ENCODE peak calls at places on chromosomes 5 and 9, in nine cellular contexts. M is neuronal stem cell, Q is hepatocyte, N is breast epithelium, B is sigmoid colon, Z is fibroblast of lung, G is GM23338, L is coronary artery, A is ovary. V is an unnamed sample.

GRCh38 chr5:35780236-35780635 is 76.5 kb upstream of the IL7R start:
- DNase-seq in N (no peak), A (no peak), G (no peak), Z (no peak), M (no peak), Q (no peak), B (no peak), L (no peak), V (no peak)

GRCh38 chr9:70043689-70044449 is at the start of gene MAMDC2:
- DNase-seq in A (peak; percentile 69), Q (peak; percentile 58), G (peak; percentile 73), B (peak; percentile 91), L (peak; percentile 78), N (no peak), Z (peak; percentile 59), M (peak; percentile 62), V (peak; percentile 46)

GRCh38 chr5:58393716-58394115 is 66.2 kb downstream of the PLK2 start:
- DNase-seq in M (no peak), L (no peak), G (no peak), Z (no peak), A (no peak), Q (no peak), B (no peak), N (no peak), V (no peak)

GRCh38 chr5:140018517-140018916 is 24.6 kb downstream of the NRG2 start:
- DNase-seq in Z (no peak), N (no peak), M (no peak), L (no peak), Q (no peak), B (no peak), A (no peak), G (no peak), V (no peak)

GRCh38 chr9:79221084-79221483 is 350.7 kb upstream of the TLE4 start:
- DNase-seq in M (no peak), Z (peak; percentile 97), A (no peak), L (no peak), N (no peak), G (no peak), Q (peak; percentile 52), B (no peak), V (peak; percentile 86)

GRCh38 chr9:129558551-129559505 is 62.1 kb downstream of the C9orf50 start:
- DNase-seq in Z (no peak), Q (peak; percentile 81), G (peak; percentile 83), N (no peak), L (no peak), M (no peak), A (no peak), B (no peak), V (no peak)

GRCh38 chr5:32232441-32233219 is 58.5 kb upstream of the GOLPH3 start:
- DNase-seq in Z (peak; percentile 56), G (peak; percentile 88), M (peak; percentile 46), Q (peak; percentile 74), A (peak; percentile 82), B (peak; percentile 86), L (no peak), N (peak; percentile 86), V (peak; percentile 69)

GRCh38 chr5:68730220-68731010 is 363.4 kb upstream of the SLC30A5 start:
- DNase-seq in A (peak; percentile 41), Z (peak; percentile 87), Q (peak; percentile 62), B (no peak), N (no peak), M (no peak), G (no peak), L (no peak), V (peak; percentile 84)

GRCh38 chr9:14768561-14769234 is 46.2 kb upstream of the CER1 start:
- DNase-seq in L (no peak), B (no peak), A (peak; percentile 18), M (peak; percentile 63), N (no peak), G (peak; percentile 81), Z (peak; percentile 32), Q (peak; percentile 67), V (peak; percentile 76)

GRCh38 chr9:72576087-72576486 is 54.7 kb downstream of the TMC1 start:
- DNase-seq in L (no peak), N (no peak), Q (no peak), A (no peak), G (no peak), B (no peak), M (no peak), Z (no peak), V (no peak)

GRCh38 chr9:72575673-72576072 is 54.3 kb downstream of the TMC1 start:
- DNase-seq in Z (no peak), G (no peak), B (no peak), N (no peak), M (no peak), Q (no peak), A (no peak), L (no peak), V (no peak)

GRCh38 chr9:72579880-72580570 is 58.6 kb downstream of the TMC1 start:
- DNase-seq in Q (peak; percentile 40), L (no peak), B (no peak), Z (peak; percentile 70), N (no peak), M (no peak), G (no peak), A (no peak), V (peak; percentile 64)

GRCh38 chr9:72579190-72579589 is 57.8 kb downstream of the TMC1 start:
- DNase-seq in M (no peak), N (peak; percentile 91), B (no peak), L (peak; percentile 74), G (no peak), Z (peak; percentile 66), A (peak; percentile 54), Q (peak; percentile 41), V (no peak)

DNA sequence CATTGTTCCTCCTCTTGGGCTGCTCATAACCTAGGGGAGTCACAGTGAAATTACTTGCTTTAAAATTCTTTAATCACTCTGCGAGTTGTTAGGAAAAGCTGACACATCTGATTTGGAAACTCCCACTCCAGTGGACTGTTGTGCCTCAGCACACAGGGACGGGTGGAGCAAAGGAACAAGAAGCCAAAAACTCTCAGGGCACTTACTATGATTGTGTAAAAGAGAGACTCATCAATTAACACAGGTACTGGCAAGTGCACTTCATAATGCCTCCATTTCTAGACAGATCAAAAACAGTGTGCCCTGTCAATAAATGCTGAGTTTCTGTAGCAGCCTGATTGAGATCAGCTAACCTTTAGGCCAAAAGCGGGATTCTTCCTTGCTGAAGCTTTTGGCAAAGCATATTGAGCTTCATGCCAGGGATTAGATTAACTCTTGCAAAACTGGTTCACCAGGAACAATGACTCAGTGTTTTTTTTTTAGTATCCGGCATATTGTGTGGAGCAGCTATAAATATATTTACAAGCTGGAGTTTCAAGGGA is 55.9 kb downstream of the TMC1 start:
- DNase-seq in Z (peak; percentile 86), M (no peak), A (peak; percentile 50), N (no peak), Q (peak; percentile 28), G (no peak), B (no peak), L (no peak), V (no peak)
- H3K4me3 ChIP-seq in Z (no peak overlapping the region), M (no peak overlapping the region), A (no peak overlapping the region), N (no peak overlapping the region), Q (no peak overlapping the region), G (no peak overlapping the region), B (no peak overlapping the region), L (peak overlapping the region; percentile 47), V (no peak overlapping the region)

DNA sequence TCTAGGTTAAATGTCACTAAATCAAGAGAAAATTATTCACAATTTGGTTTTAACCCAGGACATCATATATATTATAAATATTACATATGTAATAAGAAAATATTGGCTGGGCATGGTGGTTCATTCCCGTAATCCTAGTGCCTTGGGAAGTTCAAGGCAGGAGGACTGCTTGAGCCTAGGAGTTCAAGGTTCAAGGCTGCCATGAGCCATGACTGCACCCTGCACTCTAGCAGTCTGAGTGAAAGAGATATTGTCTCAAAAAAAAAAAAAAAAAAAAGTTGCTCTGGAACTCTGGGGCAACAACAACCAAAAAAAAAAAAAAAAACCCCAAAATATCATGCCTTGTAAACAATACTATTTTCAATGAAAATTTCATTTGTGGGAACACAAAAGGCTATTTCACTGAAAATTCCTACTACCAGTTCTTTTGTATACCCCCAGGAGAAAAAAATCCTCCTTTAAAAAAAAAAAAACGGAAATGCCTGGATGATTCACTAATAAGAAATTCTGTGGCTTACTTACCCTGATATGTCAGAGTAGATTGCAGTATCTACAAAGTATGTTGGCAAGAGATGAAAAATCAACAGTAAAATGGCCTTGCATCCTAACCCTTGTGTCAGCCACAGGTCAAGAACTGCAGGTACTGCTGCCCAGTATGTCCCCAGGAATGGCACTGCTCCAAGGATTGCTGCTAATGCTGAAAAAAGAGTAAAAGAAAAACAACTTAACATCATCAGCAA is 22.6 kb upstream of the CTNNAL1 start:
- DNase-seq in A (peak; percentile 71), B (no peak), G (no peak), Z (peak; percentile 94), Q (no peak), L (no peak), M (no peak), N (no peak), V (no peak)
- H3K27ac ChIP-seq in A (no peak overlapping the region), B (peak overlapping the region; percentile 31), G (no peak overlapping the region), Z (peak overlapping the region; percentile 67), Q (peak overlapping the region; percentile 1), L (no peak overlapping the region), M (no peak overlapping the region), N (peak overlapping the region; percentile 46), V (peak overlapping the region; percentile 74)

GRCh38 chr5:160448886-160449285 is 27.2 kb downstream of the PTTG1 start:
- DNase-seq in M (no peak), B (no peak), Z (no peak), A (no peak), Q (no peak), G (no peak), L (no peak), N (no peak), V (no peak)

GRCh38 chr5:160442824-160443431 is 21.3 kb downstream of the PTTG1 start:
- DNase-seq in M (no peak), Q (no peak), L (no peak), Z (peak; percentile 25), B (no peak), N (no peak), G (no peak), A (no peak), V (no peak)

GRCh38 chr5:160445132-160445531 is 23.5 kb downstream of the PTTG1 start:
- DNase-seq in N (no peak), Z (no peak), L (no peak), Q (no peak), M (no peak), A (no peak), G (no peak), B (no peak), V (no peak)

GRCh38 chr5:160441352-160441781 is 19.7 kb downstream of the PTTG1 start:
- DNase-seq in G (no peak), Q (no peak), Z (peak; percentile 18), N (no peak), M (no peak), B (no peak), A (no peak), L (no peak), V (no peak)

GRCh38 chr5:160444407-160444806 is 22.8 kb downstream of the PTTG1 start:
- DNase-seq in L (no peak), N (no peak), G (no peak), B (no peak), A (no peak), M (no peak), Q (no peak), Z (no peak), V (no peak)
- H3K4me3 ChIP-seq in L (no peak overlapping the region), N (no peak overlapping the region), G (no peak overlapping the region), B (no peak overlapping the region), A (no peak overlapping the region), M (no peak overlapping the region), Q (no peak overlapping the region), Z (no peak overlapping the region), V (no peak overlapping the region)

GRCh38 chr9:81648891-81649290 is 40.5 kb downstream of the TLE1 start:
- DNase-seq in G (no peak), N (no peak), B (no peak), M (no peak), Z (no peak), A (no peak), L (no peak), Q (no peak), V (no peak)
- H3K27ac ChIP-seq in G (no peak overlapping the region), N (no peak overlapping the region), B (no peak overlapping the region), M (peak overlapping the region; percentile 63), Z (no peak overlapping the region), A (no peak overlapping the region), L (no peak overlapping the region), Q (no peak overlapping the region), V (no peak overlapping the region)